ENCODE peak calls at places on chromosomes 12 and 14, in five cellular contexts. M is H1, U is H9, V is mesenchymal stem cell, I is trophoblast cell. S is an unnamed sample.

GRCh38 chr14:61876362-61877049 is 114.3 kb downstream of the SNAPC1 start:
- DNase-seq in I (no peak), U (no peak), V (no peak), M (no peak), S (no peak)

GRCh38 chr12:39502657-39503056 is 59.7 kb upstream of the KIF21A start:
- DNase-seq in M (no peak), I (no peak), U (no peak), V (no peak), S (peak)

GRCh38 chr12:24425601-24425970 is 476.1 kb upstream of the SOX5 start:
- DNase-seq in I (peak), M (no peak), U (no peak), V (peak), S (no peak)

GRCh38 chr12:131097247-131098177 is 143.8 kb downstream of the ADGRD1 start:
- DNase-seq in I (no peak), V (no peak), M (no peak), U (peak), S (no peak)

GRCh38 chr14:81157431-81157830 is 63.3 kb downstream of the GTF2A1 start:
- DNase-seq in V (no peak), U (no peak), I (no peak), M (no peak), S (no peak)

GRCh38 chr12:3336606-3337311 is 154.2 kb upstream of the PRMT8 start:
- DNase-seq in I (no peak), V (no peak), M (no peak), U (no peak), S (peak)

GRCh38 chr12:117468016-117468415 is 106.6 kb upstream of the NOS1 start:
- DNase-seq in V (no peak), M (no peak), U (no peak), I (peak), S (no peak)

GRCh38 chr14:41636492-41637392 is 30.1 kb downstream of the LRFN5 start:
- DNase-seq in U (no peak), V (peak), I (peak), M (no peak), S (no peak)

GRCh38 chr14:74515891-74516412 is 22.4 kb downstream of the ISCA2 start:
- DNase-seq in V (no peak), I (no peak), U (no peak), M (no peak), S (no peak)

GRCh38 chr12:112795582-112795981 is 4.0 kb downstream of the RPH3A start:
- DNase-seq in U (no peak), I (no peak), V (no peak), M (no peak), S (no peak)

GRCh38 chr12:10279937-10280336 is 27.7 kb upstream of the KLRD1 start:
- DNase-seq in M (no peak), U (no peak), V (no peak), I (no peak), S (no peak)

GRCh38 chr14:105386581-105387529 is 11.5 kb upstream of the TEX22 start:
- DNase-seq in I (peak), V (no peak), M (no peak), U (no peak), S (no peak)

GRCh38 chr12:87074801-87075200 is 818.6 kb upstream of the MGAT4C start:
- DNase-seq in V (no peak), M (no peak), U (no peak), I (no peak), S (no peak)

GRCh38 chr14:31829256-31829923 is 247.7 kb upstream of the ARHGAP5 start:
- DNase-seq in V (peak), U (no peak), I (peak), M (no peak), S (no peak)

GRCh38 chr12:29888777-29889176 is 105.0 kb upstream of the TMTC1 start:
- DNase-seq in I (no peak), U (no peak), V (no peak), M (no peak), S (no peak)
- H2BK12ac ChIP-seq in I (no peak), U (no peak), V (no peak), M (no peak), S (no peak)

GRCh38 chr12:102437511-102437910 is 42.9 kb downstream of the IGF1 start:
- DNase-seq in U (no peak), I (no peak), V (no peak), M (no peak), S (no peak)

GRCh38 chr12:102438047-102438822 is 42.1 kb downstream of the IGF1 start:
- DNase-seq in I (no peak), V (peak), U (no peak), M (no peak), S (no peak)

GRCh38 chr12:102439391-102440108 is 40.8 kb downstream of the IGF1 start:
- DNase-seq in M (no peak), V (no peak), U (no peak), I (no peak), S (no peak)

GRCh38 chr12:102440109-102440405 is 40.3 kb downstream of the IGF1 start:
- DNase-seq in M (no peak), I (no peak), U (no peak), V (no peak), S (no peak)

DNA sequence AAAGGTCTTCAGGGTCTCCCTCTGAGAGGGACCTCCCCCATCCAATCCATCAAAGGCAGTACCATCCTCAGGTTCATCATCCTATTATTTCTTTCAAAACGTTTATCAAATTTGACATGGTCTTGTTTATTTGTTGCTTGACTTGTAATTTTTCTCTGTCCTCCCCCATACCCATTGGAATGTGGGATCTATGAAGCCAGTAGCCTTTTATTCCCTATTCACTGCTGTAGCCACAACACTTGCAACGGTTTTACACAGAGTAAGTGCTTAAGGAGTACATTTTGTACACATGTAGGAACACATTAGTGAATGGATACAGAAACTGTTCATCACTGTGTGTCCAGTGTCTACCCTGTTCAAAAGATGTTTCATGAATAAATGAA is 41.5 kb downstream of the IGF1 start:
- DNase-seq in U (no peak), V (peak), I (no peak), M (no peak), S (no peak)
- H2AFZ ChIP-seq in U (no peak), V (no peak), I (no peak), M (no peak), S (no peak)

GRCh38 chr14:30195946-30196345 is 268.3 kb upstream of the PRKD1 start:
- DNase-seq in V (no peak), M (no peak), I (no peak), U (no peak), S (no peak)
- H2BK5ac ChIP-seq in V (no peak), M (no peak), I (no peak), U (no peak), S (no peak)

GRCh38 chr14:20801726-20802125 is 918 bp downstream of the RNASE1 start:
- DNase-seq in V (no peak), U (no peak), I (no peak), M (no peak), S (no peak)

GRCh38 chr14:20798318-20798717 is 4.3 kb downstream of the RNASE1 start:
- DNase-seq in I (no peak), U (no peak), M (no peak), V (no peak), S (no peak)

GRCh38 chr14:20799444-20799843 is 3.2 kb downstream of the RNASE1 start:
- DNase-seq in I (no peak), M (no peak), U (no peak), V (no peak), S (no peak)

GRCh38 chr14:20798932-20799331 is 3.7 kb downstream of the RNASE1 start:
- DNase-seq in I (no peak), U (no peak), V (no peak), M (no peak), S (no peak)

DNA sequence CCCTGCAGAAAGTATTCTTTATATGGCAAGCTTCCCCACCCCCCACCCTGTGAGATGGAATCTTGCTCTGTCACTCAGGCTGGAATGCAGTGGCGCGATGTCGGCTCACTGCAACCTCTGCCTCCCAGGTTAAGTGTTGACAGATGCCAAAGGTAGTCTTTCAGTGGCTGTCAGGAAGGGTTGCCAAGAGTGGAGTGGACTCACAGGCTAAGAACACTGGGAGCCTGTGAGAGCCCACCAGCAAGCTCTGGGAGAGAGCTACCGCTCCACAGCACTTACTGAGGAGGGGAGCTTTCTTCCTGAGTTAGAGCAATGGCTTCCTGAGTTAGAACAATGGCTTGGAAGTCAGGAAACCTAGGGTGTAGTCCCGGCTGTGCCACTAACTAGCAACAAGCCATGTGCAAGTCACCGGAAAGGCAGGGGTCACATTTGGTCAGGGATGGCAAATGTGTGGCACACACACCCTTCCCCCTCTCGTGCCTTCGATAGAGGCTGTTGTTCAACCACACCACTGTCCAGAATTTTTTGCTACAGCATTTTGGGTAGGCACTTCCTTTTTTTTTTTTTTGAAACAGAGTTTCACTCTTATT is 2.6 kb downstream of the RNASE1 start:
- DNase-seq in U (no peak), V (no peak), M (no peak), I (peak), S (no peak)
- H2BK12ac ChIP-seq in U (no peak), V (no peak), M (peak), I (peak), S (no peak)

S was measured in neuronal stem cell.